ENCODE peak calls at places on chromosomes 13 and 19, in seven cellular contexts. I is PC-9; H is astrocyte of the cerebellum; Q is fibroblast of the conjunctiva; O is fibroblast of pulmonary artery; L is body of pancreas; U is activated CD8-positive, alpha-beta memory T cell treated with anti-CD3 and anti-CD28 coated beads for 4 hours. R is an unnamed sample.

GRCh38 chr13:66237411-66238062 is 992.6 kb downstream of the PCDH9 start:
- DNase-seq in I (no peak), H (no peak), Q (no peak), O (no peak), L (no peak), U (no peak), R (no peak)

GRCh38 chr13:79336971-79337370 is 69.1 kb downstream of the RBM26 start:
- DNase-seq in I (no peak), H (no peak), Q (no peak), O (no peak), L (no peak), U (no peak), R (no peak)

GRCh38 chr19:17021793-17022590 is 4.6 kb downstream of the CPAMD8 start:
- DNase-seq in I (peak), H (no peak), Q (no peak), O (peak), L (no peak), U (no peak), R (no peak)

GRCh38 chr13:75986818-75987217 is 350.7 kb downstream of the LMO7 start:
- DNase-seq in I (no peak), H (no peak), Q (no peak), O (no peak), L (no peak), U (no peak), R (no peak)

GRCh38 chr19:54541712-54542111 is 31.9 kb upstream of the LILRA2 start:
- DNase-seq in I (no peak), H (no peak), Q (no peak), O (no peak), L (no peak), U (no peak), R (no peak)

GRCh38 chr19:35306473-35307246 is 14.7 kb downstream of the MAG start:
- DNase-seq in I (peak), H (no peak), Q (no peak), O (no peak), L (no peak), U (no peak), R (no peak)

GRCh38 chr13:67914535-67914934 is 684.4 kb upstream of the PCDH9 start:
- DNase-seq in I (no peak), H (no peak), Q (no peak), O (no peak), L (no peak), U (no peak), R (no peak)

GRCh38 chr13:90448466-90449037 is 898.9 kb upstream of the MIR17HG start:
- DNase-seq in I (no peak), H (peak), Q (no peak), O (peak), L (no peak), U (no peak), R (no peak)

GRCh38 chr19:55642153-55643002 is 1.1 kb upstream of the ZNF581 start:
- DNase-seq in I (peak), H (no peak), Q (no peak), O (no peak), L (no peak), U (no peak), R (peak)

GRCh38 chr13:110236831-110237261 is 70.1 kb downstream of the COL4A1 start:
- DNase-seq in I (no peak), H (no peak), Q (no peak), O (no peak), L (no peak), U (no peak), R (no peak)

GRCh38 chr19:39384839-39385568 is 5.9 kb downstream of the PAF1 start:
- DNase-seq in I (no peak), H (no peak), Q (no peak), O (no peak), L (no peak), U (no peak), R (no peak)

GRCh38 chr19:47022140-47022536 is 2.5 kb downstream of the NPAS1 start:
- DNase-seq in I (no peak), H (no peak), Q (no peak), O (no peak), L (no peak), U (no peak), R (no peak)

GRCh38 chr19:12580180-12580694 is 29.0 kb upstream of the ZNF564 start:
- DNase-seq in I (no peak), H (no peak), Q (no peak), O (peak), L (no peak), U (no peak), R (no peak)

GRCh38 chr13:66634384-66634783 is 595.8 kb downstream of the PCDH9 start:
- DNase-seq in I (no peak), H (no peak), Q (no peak), O (peak), L (no peak), U (no peak), R (no peak)

GRCh38 chr19:33438987-33439781 is 65.7 kb downstream of the CEBPG start:
- DNase-seq in I (no peak), H (no peak), Q (no peak), O (no peak), L (no peak), U (no peak), R (no peak)

GRCh38 chr13:46361535-46361934 is 25.5 kb downstream of the RUBCNL start:
- DNase-seq in I (no peak), H (no peak), Q (no peak), O (no peak), L (no peak), U (no peak), R (no peak)

GRCh38 chr19:56269348-56269747 is 3.2 kb upstream of the EDDM13 start:
- DNase-seq in I (no peak), H (no peak), Q (no peak), O (no peak), L (no peak), U (no peak), R (no peak)

GRCh38 chr13:95250961-95251360 is 50.3 kb downstream of the ABCC4 start:
- DNase-seq in I (no peak), H (no peak), Q (no peak), O (no peak), L (no peak), U (no peak), R (no peak)

GRCh38 chr19:355134-355533 is 10.5 kb upstream of the MIER2 start:
- DNase-seq in I (peak), H (no peak), Q (no peak), O (no peak), L (no peak), U (no peak), R (no peak)

GRCh38 chr13:106630650-106631049 is 62.7 kb upstream of the ARGLU1 start:
- DNase-seq in I (no peak), H (no peak), Q (no peak), O (no peak), L (no peak), U (no peak), R (no peak)

GRCh38 chr13:48161530-48162179 is 66.8 kb upstream of the MED4 start:
- DNase-seq in I (no peak), H (no peak), Q (no peak), O (no peak), L (peak), U (no peak), R (no peak)

GRCh38 chr19:32012206-32012605 is 333.2 kb upstream of the ZNF507 start:
- DNase-seq in I (no peak), H (no peak), Q (no peak), O (no peak), L (no peak), U (no peak), R (no peak)

GRCh38 chr19:41542622-41543021 is 33.3 kb upstream of the CEACAM21 start:
- DNase-seq in I (no peak), H (no peak), Q (no peak), O (no peak), L (no peak), U (no peak), R (no peak)

R was measured in activated naive CD4-positive, alpha-beta T cell.